ENCODE peak calls at places on chromosomes 12 and 14, in eight cellular contexts. J is small intestine; H is GM23338; N is naive thymus-derived CD4-positive, alpha-beta T cell; D is OCI-LY7; M is A549; L is adrenal gland; A is effector memory CD4-positive, alpha-beta T cell. U is an unnamed sample.
A peak's percentile ranks its signal among the peaks of the same experiment; 100 is the strongest.

GRCh38 chr12:39329015-39329414 is 113.9 kb downstream of the KIF21A start:
- DNase-seq in D (no peak), H (no peak), J (no peak), L (no peak), M (no peak), A (no peak), N (no peak), U (no peak)

GRCh38 chr12:109827566-109828550 is 5.3 kb downstream of the TRPV4 start:
- DNase-seq in J (no peak), A (no peak), N (no peak), D (no peak), M (no peak), H (no peak), L (peak; percentile 65), U (no peak)

GRCh38 chr14:100120522-100121269 is 38.7 kb downstream of the DEGS2 start:
- DNase-seq in D (no peak), H (no peak), A (no peak), N (no peak), L (no peak), J (no peak), M (no peak), U (no peak)

GRCh38 chr14:100149789-100150611 is 9.4 kb downstream of the DEGS2 start:
- DNase-seq in M (no peak), A (no peak), J (peak; percentile 79), N (no peak), L (no peak), H (no peak), D (no peak), U (no peak)

GRCh38 chr14:59185676-59186075 is 2.8 kb upstream of the DAAM1 start:
- DNase-seq in J (no peak), N (no peak), M (no peak), D (peak; percentile 19), L (no peak), A (no peak), H (no peak), U (no peak)

GRCh38 chr12:54579696-54580333 is 8.6 kb downstream of the PPP1R1A start:
- DNase-seq in N (peak; percentile 70), H (peak; percentile 89), J (peak; percentile 79), D (peak; percentile 78), M (peak; percentile 85), A (peak; percentile 64), L (peak; percentile 88), U (peak; percentile 69)

GRCh38 chr12:75526655-75527511 is 15.5 kb upstream of the KRR1 start:
- DNase-seq in J (peak; percentile 55), D (peak; percentile 86), L (peak; percentile 2), H (peak; percentile 61), A (no peak), M (peak; percentile 48), N (peak; percentile 19), U (peak; percentile 41)

GRCh38 chr12:54356951-54357356 is 7.3 kb downstream of the GPR84 start:
- DNase-seq in A (no peak), N (no peak), J (no peak), M (no peak), D (no peak), L (no peak), H (peak; percentile 65), U (no peak)

GRCh38 chr12:40158592-40159111 is 52.8 kb upstream of the SLC2A13 start:
- DNase-seq in A (no peak), L (peak; percentile 24), D (no peak), M (no peak), J (no peak), N (no peak), H (no peak), U (no peak)

GRCh38 chr14:101593411-101594181 is 32.3 kb downstream of the DIO3 start:
- DNase-seq in H (no peak), D (no peak), M (no peak), L (no peak), J (no peak), N (no peak), A (no peak), U (no peak)

GRCh38 chr12:46908236-46908935 is 82.6 kb upstream of the SLC38A4 start:
- DNase-seq in D (no peak), J (no peak), H (no peak), A (no peak), L (no peak), N (no peak), M (no peak), U (no peak)

GRCh38 chr14:62087191-62087590 is 325.0 kb downstream of the SNAPC1 start:
- DNase-seq in L (no peak), A (no peak), D (no peak), M (no peak), J (no peak), H (no peak), N (no peak), U (no peak)

GRCh38 chr12:76863005-76863670 is 15.7 kb downstream of the CSRP2 start:
- DNase-seq in A (no peak), M (no peak), H (no peak), D (no peak), L (no peak), J (no peak), N (no peak), U (no peak)

GRCh38 chr12:43098766-43099550 is 453.0 kb downstream of the ADAMTS20 start:
- DNase-seq in D (no peak), A (no peak), N (no peak), H (no peak), L (no peak), M (no peak), J (no peak), U (no peak)

GRCh38 chr14:99905121-99905520 is 111.9 kb downstream of the EML1 start:
- DNase-seq in H (no peak), L (no peak), D (no peak), M (no peak), N (no peak), A (no peak), J (no peak), U (no peak)

GRCh38 chr14:58808828-58809227 is 171.1 kb downstream of the DACT1 start:
- DNase-seq in L (peak; percentile 78), A (no peak), M (no peak), D (no peak), J (peak; percentile 42), H (no peak), N (no peak), U (no peak)

GRCh38 chr12:115351513-115352077 is 667.6 kb upstream of the TBX3 start:
- DNase-seq in J (no peak), D (no peak), L (no peak), M (no peak), N (no peak), H (no peak), A (no peak), U (no peak)

GRCh38 chr12:93873561-93873960 is 196.4 kb downstream of the CRADD start:
- DNase-seq in A (no peak), M (no peak), J (no peak), H (no peak), N (no peak), D (no peak), L (no peak), U (no peak)

GRCh38 chr12:89862511-89863331 is 154.1 kb upstream of the ATP2B1 start:
- DNase-seq in H (no peak), J (peak; percentile 42), N (peak; percentile 64), A (peak; percentile 42), M (no peak), L (peak; percentile 54), D (peak; percentile 91), U (peak; percentile 79)
- H3K27ac ChIP-seq in H (no peak overlapping the region), J (peak overlapping the region; percentile 78), N (peak overlapping the region; percentile 87), A (peak overlapping the region; percentile 90), M (peak overlapping the region; percentile 21), L (peak overlapping the region; percentile 45), D (peak overlapping the region; percentile 78), U (peak overlapping the region; percentile 95)

GRCh38 chr12:80805106-80805505 is 88.4 kb downstream of the MYF5 start:
- DNase-seq in N (no peak), L (no peak), A (no peak), J (no peak), M (no peak), D (no peak), H (no peak), U (no peak)
- H3K4me1 ChIP-seq in N (no peaks in the 10 kb centered on the region), L (no peaks in the 10 kb centered on the region), A (no peaks in the 10 kb centered on the region), J (no peaks in the 10 kb centered on the region), M (no peaks in the 10 kb centered on the region), D (peaks cover 27% of the 10 kb centered on the region), H (no peaks in the 10 kb centered on the region), U (no peaks in the 10 kb centered on the region)

DNA sequence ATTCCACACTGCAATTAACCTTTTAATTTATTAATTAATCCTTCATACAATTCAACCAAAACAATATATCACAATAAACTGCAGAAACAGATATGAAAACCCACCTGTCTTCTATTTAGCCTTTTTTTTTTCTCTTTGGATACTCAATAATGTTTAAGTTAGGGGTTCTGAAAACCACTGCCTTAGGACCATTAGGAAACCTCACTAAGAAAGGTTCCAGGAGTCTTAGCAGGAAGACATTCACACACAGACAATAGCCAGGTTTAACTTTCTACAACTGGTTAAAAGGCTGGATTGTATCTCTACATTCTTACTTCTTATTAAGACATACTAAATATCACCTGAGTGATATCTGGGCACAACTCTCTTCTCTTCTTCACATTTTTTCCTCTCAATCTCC is 3.3 kb downstream of the SEC23A start:
- DNase-seq in H (no peak), L (no peak), J (no peak), D (no peak), N (no peak), M (no peak), A (no peak), U (no peak)
- H3K27ac ChIP-seq in H (no peak overlapping the region), L (no peak overlapping the region), J (no peak overlapping the region), D (no peak overlapping the region), N (no peak overlapping the region), M (no peak overlapping the region), A (no peak overlapping the region), U (no peak overlapping the region)

GRCh38 chr12:124853781-124854636 is 9.7 kb downstream of the SCARB1 start:
- DNase-seq in H (no peak), D (no peak), L (peak; percentile 67), J (no peak), M (no peak), A (no peak), N (no peak), U (no peak)

GRCh38 chr12:124856132-124856841 is 7.4 kb downstream of the SCARB1 start:
- DNase-seq in H (peak; percentile 37), M (no peak), J (no peak), N (no peak), A (no peak), L (peak; percentile 64), D (peak; percentile 48), U (no peak)

GRCh38 chr12:124856842-124857178 is 6.9 kb downstream of the SCARB1 start:
- DNase-seq in H (no peak), D (no peak), A (no peak), M (no peak), N (no peak), J (no peak), L (no peak), U (no peak)

GRCh38 chr12:124854637-124855184 is 9.0 kb downstream of the SCARB1 start:
- DNase-seq in L (peak; percentile 43), N (no peak), A (no peak), M (no peak), D (no peak), H (no peak), J (no peak), U (no peak)

DNA sequence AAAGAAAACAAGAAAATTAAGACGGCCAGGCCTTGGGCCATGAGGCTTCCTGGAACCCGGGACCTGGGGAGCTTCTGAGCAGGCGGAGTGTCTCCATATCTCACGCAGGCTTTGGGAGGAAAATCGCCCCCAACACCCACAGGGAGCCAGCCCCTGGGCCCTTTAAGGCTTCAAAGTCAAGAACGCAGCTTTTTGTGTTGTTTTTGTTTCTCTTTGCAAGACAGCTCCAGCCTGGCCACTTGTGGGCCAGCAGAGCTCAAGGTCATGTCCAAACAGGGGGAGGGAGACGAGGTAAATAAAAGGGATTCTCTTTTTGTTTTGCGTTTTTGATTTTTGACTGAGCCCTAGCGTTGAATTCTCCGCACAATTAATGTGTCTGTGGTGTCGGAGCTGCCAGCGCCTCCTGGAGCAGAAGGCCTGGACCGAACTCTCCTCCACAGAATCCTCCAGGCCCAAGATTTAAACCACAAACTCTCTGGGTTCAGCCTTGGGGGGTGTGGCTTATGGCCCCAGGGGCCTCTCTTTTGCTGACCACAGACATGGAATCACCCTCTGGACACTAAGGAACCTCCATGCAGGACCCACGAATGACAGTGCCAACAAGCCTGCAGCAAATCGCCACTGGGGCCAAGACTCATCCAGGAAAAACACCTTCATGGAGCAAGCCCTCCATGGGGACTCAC is 8.2 kb downstream of the SCARB1 start:
- DNase-seq in L (peak; percentile 73), D (no peak), M (no peak), N (no peak), A (no peak), J (no peak), H (no peak), U (no peak)
- H3K4me1 ChIP-seq in L (peaks cover 81% of the 10 kb centered on the region), D (peaks cover 20% of the 10 kb centered on the region), M (peaks cover 47% of the 10 kb centered on the region), N (no peaks in the 10 kb centered on the region), A (no peaks in the 10 kb centered on the region), J (peaks cover 7% of the 10 kb centered on the region), H (peaks cover 8% of the 10 kb centered on the region), U (no peaks in the 10 kb centered on the region)

U was measured in CD4-positive, alpha-beta memory T cell.